ENCODE peak calls at places on chromosomes 13 and 19, in nine cellular contexts. J is osteoblast, X is IMR-90, G is heart right ventricle, C is uterus, H is upper lobe of right lung, I is right lobe of liver, Y is psoas muscle, M is transverse colon. R is an unnamed sample. For H3K9me3, the result is how much of the 10 kb centered on the place peaks cover.

GRCh38 chr13:26476111-26476743 is 81.3 kb upstream of the WASF3 start:
- DNase-seq in Y (peak), G (no peak), H (no peak), I (no peak), C (no peak), X (peak), J (peak), M (no peak), R (no peak)

GRCh38 chr13:111161601-111162600 is 46.8 kb downstream of the ARHGEF7 start:
- DNase-seq in J (no peak), M (no peak), G (no peak), I (no peak), Y (no peak), C (no peak), X (no peak), H (no peak), R (no peak)

GRCh38 chr13:35279500-35279899 is 197.0 kb downstream of the MAB21L1 start:
- DNase-seq in G (no peak), X (no peak), I (no peak), M (no peak), J (no peak), Y (no peak), H (no peak), C (no peak), R (no peak)

GRCh38 chr13:98300956-98301641 is 124.0 kb upstream of the RNF113B start:
- DNase-seq in X (peak), Y (no peak), M (no peak), G (no peak), C (no peak), I (no peak), J (no peak), H (no peak), R (peak)

GRCh38 chr13:66700336-66700735 is 529.8 kb downstream of the PCDH9 start:
- DNase-seq in G (no peak), J (no peak), Y (no peak), I (no peak), H (no peak), C (no peak), M (no peak), X (no peak), R (no peak)

GRCh38 chr19:3276341-3276799 is 51.9 kb downstream of the CELF5 start:
- DNase-seq in X (no peak), H (peak), M (peak), G (no peak), J (peak), C (no peak), I (no peak), Y (no peak), R (peak)

GRCh38 chr13:60396008-60396782 is 825 bp upstream of the TDRD3 start:
- DNase-seq in M (peak), H (peak), C (peak), X (peak), J (peak), I (peak), Y (peak), G (peak), R (peak)

GRCh38 chr19:47065242-47065641 is 16.8 kb upstream of the TMEM160 start:
- DNase-seq in Y (no peak), J (peak), G (no peak), I (no peak), X (no peak), H (no peak), C (no peak), M (no peak), R (no peak)

GRCh38 chr19:3176715-3177501 is 1.7 kb upstream of the S1PR4 start:
- DNase-seq in G (no peak), C (no peak), X (peak), M (peak), J (peak), I (no peak), Y (no peak), H (peak), R (no peak)

GRCh38 chr13:111387026-111387871 is 66.8 kb downstream of the TEX29 start:
- DNase-seq in I (peak), Y (no peak), X (no peak), G (no peak), H (no peak), C (no peak), J (no peak), M (no peak), R (no peak)

GRCh38 chr19:7924651-7925170 is 1.2 kb downstream of the CTXN1 start:
- DNase-seq in G (no peak), C (peak), M (no peak), H (no peak), X (no peak), I (no peak), J (peak), Y (peak), R (no peak)
- H3K4me3 ChIP-seq in G (peak), C (peak), M (peak), H (peak), X (no peak), I (no peak), J (no peak), Y (peak), R (no peak)

GRCh38 chr19:24000656-24001055 is 86.0 kb downstream of the ZNF726 start:
- DNase-seq in M (no peak), C (no peak), I (no peak), X (no peak), J (peak), H (no peak), Y (no peak), G (no peak), R (no peak)
- H3K9me3 ChIP-seq in M (under half), C (under half), I (under half), X (half or more), J (under half), H (under half), Y (under half), G (under half), R (under half)

DNA sequence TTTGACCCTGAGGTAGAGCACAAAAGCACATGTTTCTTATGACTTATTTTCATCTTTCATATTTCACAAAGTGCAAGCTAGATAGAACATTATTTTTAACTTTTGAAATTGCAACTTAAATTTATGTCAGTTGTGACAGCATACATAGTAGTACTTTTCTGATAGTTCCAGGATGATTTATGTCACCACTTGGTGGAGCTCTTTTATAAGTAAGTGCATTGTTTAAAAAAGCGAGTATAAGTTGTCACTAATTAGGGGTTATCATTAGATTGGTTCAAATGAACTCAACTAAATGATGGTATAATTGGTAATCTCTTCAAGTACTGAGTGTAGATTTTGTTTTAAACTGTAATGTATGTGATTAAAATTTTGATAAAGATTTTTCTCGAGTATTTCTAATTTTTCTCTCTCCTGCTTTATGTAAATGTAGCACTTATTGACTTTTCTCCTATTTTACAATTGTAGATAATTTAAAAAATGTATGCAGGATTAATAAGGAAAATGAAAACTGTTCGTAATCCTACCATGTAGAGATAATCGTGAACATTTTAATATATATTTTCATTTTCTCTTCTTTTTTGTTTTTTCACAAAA is 31.1 kb downstream of the RB1 start:
- DNase-seq in M (no peak), C (no peak), I (no peak), X (peak), Y (no peak), H (no peak), J (no peak), G (no peak), R (no peak)
- TF ChIP-seq CTCF in M (peak), C (peak), I (peak), X (peak), Y (peak), H (peak), J (peak), G (peak), R (peak)

DNA sequence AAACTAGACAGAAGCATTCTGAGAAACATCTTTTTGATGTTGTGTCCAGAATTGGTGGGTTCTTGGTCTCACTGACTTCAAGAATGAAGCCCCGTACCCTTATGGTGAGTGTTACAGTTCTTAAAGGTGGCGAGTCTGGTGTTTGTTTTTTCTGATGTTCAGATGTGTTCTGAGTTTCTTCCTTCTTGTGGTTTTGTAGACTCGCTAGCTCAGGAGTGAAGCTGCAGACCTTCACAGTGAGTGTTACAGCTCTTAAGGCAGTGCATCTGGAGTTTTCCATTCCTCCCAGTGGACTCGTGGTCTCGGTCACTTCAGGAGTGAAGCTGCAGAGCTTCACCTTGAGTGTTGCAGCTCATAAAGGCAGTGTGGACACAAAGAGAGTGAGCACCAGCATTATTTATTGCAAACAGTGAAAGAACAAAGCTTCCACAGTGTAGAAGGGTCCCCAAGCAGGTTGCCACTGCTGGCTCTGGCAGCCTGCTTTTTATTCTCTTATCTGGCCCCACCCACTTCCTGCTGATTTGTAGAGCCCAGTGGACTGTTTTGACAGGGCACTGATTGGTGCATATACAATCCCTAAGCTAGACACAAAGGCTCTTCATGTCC is 1820.8 kb downstream of the UQCRFS1 start:
- DNase-seq in J (no peak), M (no peak), I (peak), Y (peak), X (no peak), G (no peak), H (peak), C (no peak), R (no peak)
- H3K4me3 ChIP-seq in J (no peak), M (no peak), I (no peak), Y (no peak), X (no peak), G (no peak), H (no peak), C (no peak), R (no peak)

GRCh38 chr13:103030776-103031175 is 35.4 kb downstream of the SLC10A2 start:
- DNase-seq in X (no peak), Y (no peak), H (no peak), J (no peak), C (no peak), I (no peak), G (no peak), M (no peak), R (no peak)
- H3K9me3 ChIP-seq in X (under half), Y (under half), H (under half), J (under half), C (under half), I (under half), G (under half), M (under half), R (under half)

DNA sequence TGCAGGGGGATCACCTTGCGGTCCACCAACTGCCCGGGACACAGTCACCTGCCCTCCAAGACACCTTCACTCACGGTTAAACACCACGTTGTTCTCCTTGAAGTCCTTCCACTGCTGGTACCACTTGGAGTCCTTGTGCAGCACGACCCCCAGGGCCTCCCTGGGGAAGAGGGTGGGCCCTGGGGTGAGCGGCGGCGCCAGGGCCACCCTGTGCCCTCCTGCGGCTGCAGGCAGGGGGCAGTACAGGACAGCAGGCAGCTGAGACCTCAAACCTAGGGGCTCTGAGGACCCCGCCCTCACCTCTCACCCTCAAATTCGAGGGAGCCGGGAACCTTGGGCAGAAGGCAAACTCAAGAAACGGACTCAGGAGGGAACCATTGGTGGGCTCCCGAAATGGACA is 7.5 kb upstream of the CTXN1 start:
- DNase-seq in G (no peak), H (no peak), J (peak), I (no peak), X (no peak), Y (no peak), M (no peak), C (no peak), R (no peak)
- TF ChIP-seq CTCF in G (no peak), H (peak), J (peak), I (peak), X (peak), Y (peak), M (no peak), C (no peak), R (no peak)

GRCh38 chr19:35013047-35013819 is 13.1 kb downstream of the GRAMD1A start:
- DNase-seq in G (peak), Y (peak), M (peak), X (peak), C (peak), H (peak), I (peak), J (peak), R (peak)

GRCh38 chr19:35011091-35011689 is 11.1 kb downstream of the GRAMD1A start:
- DNase-seq in C (no peak), X (no peak), I (no peak), M (no peak), J (peak), G (no peak), Y (no peak), H (no peak), R (no peak)

GRCh38 chr19:35013820-35014754 is 14.0 kb downstream of the GRAMD1A start:
- DNase-seq in X (no peak), H (no peak), J (peak), G (no peak), Y (no peak), M (peak), I (no peak), C (no peak), R (no peak)

GRCh38 chr19:35009424-35010415 is 9.6 kb downstream of the GRAMD1A start:
- DNase-seq in I (no peak), G (no peak), M (no peak), J (peak), X (no peak), H (no peak), Y (no peak), C (no peak), R (no peak)

DNA sequence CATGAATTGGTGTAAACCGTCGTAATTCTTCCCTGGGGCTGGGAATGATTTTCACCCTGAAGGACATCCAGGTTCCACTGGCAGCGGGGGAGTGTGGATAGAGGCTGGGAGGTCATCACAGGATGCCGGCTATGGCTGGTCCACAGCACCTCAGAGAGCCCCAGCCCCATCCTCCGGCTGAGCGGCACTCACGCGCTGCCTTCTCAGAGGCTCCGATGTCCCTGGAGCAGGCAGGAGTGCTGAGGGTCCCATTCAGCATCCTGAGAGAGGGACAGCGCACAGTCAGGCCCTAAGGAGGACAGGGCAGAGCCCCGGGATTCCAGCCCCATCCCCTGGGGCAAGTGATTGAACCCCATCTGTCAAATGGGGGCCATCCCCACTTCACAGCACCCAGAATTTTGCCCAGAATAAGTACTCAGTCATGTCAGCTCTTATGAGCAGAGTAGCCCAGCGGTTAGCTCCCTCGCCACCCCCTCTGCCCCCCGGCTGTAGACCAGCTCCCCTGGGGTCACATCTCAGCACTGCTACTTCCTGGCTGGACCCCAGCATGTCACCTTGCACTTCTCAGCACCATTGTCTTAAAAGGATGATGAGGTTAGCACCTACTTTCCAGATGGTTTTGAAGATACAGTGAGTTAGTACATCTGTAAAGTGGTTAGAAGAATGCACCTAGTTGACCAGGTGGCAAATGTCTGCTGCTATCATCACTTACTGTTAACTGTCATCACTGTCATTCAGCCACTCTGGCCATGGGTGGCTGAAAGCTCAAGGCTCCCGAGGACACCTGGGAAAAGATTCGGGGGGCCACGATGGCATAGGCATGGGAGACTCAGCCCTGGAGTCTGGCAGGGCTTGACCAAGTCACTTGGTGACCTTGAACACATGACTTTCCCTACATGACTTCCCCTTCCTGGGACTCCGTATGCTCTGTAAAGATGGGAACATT is 11.9 kb downstream of the GRAMD1A start:
- DNase-seq in H (no peak), M (no peak), J (peak), I (no peak), C (no peak), Y (no peak), G (no peak), X (no peak), R (no peak)
- H3K4me3 ChIP-seq in H (no peak), M (no peak), J (no peak), I (no peak), C (no peak), Y (no peak), G (no peak), X (no peak), R (no peak)

GRCh38 chr19:14719162-14719561 is 29.3 kb downstream of the ZNF333 start:
- DNase-seq in G (no peak), M (no peak), C (no peak), Y (no peak), I (no peak), H (no peak), J (no peak), X (no peak), R (no peak)
- H3K9me3 ChIP-seq in G (under half), M (half or more), C (half or more), Y (half or more), I (under half), H (half or more), J (half or more), X (half or more), R (half or more)

DNA sequence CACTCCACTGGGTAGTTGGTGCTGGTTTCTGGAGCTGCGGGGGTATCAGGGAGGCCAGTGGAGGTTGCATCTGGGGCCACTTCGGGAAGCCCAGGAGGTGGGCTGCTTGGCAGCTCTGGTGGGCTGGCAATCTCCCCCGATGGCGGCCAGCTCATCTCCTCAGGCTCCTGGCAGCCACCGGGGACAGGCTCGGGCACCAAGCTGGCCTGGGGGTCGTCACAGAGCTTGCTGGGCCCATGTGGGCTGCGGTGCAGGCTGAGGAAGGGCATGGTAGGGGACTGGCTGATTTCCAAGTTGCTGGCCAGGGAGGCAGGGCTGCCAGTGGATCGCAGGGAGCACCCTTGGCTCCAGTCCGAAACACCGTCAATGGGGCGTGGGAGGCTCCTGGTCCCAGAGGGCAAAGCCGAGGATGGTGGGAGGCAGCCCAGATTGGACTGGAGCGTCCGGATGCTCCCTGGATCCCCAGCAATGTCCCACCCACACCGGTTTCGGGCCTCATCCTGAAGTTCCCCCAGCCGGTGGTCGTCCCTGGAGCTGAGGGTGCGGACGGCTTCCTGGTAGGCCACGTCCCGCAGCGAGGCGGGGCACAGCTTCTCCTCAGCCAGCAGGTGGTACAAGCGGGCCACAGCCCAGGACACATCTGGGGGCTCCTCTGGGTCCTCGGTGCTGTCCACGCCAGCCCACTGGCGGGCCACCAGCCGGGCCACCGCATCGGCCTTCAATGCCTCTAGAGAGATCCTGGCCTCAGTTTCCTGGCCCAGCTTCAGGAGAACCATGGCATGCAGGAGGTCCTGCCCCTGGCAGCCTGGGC is 13.8 kb downstream of the TICAM1 start:
- DNase-seq in Y (no peak), J (peak), G (no peak), C (no peak), H (no peak), X (no peak), M (no peak), I (peak), R (no peak)
- TF ChIP-seq CTCF in Y (no peak), J (no peak), G (no peak), C (no peak), H (no peak), X (no peak), M (no peak), I (no peak), R (no peak)

GRCh38 chr13:99326012-99326411 is 18.8 kb upstream of the GPR183 start:
- DNase-seq in M (no peak), I (no peak), H (no peak), C (no peak), Y (no peak), X (no peak), G (no peak), J (no peak), R (no peak)
- H3K4me3 ChIP-seq in M (no peak), I (no peak), H (no peak), C (no peak), Y (no peak), X (no peak), G (no peak), J (no peak), R (no peak)